ENCODE peak calls at places on chromosomes 4 and X, in ten cellular contexts. F, J, B, D, A, Q, P, N, H and C are unnamed samples.

GRCh38 chrX:131262738-131263679 is 26.1 kb downstream of the IGSF1 start:
- DNase-seq in Q (no peak), F (peak), N (no peak), H (peak), J (peak), P (peak), B (no peak), A (no peak), D (no peak), C (peak)

GRCh38 chrX:96182366-96182765 is 502.3 kb upstream of the DIAPH2 start:
- DNase-seq in Q (peak), A (peak), F (peak), B (peak), P (peak), D (peak), N (no peak), J (no peak), H (peak), C (peak)

GRCh38 chr4:120991885-120992284 is 69.4 kb upstream of the PRDM5 start:
- DNase-seq in P (no peak), H (no peak), J (no peak), B (no peak), D (no peak), N (no peak), F (no peak), Q (no peak), A (no peak), C (no peak)

GRCh38 chr4:69497081-69497480 is 1.4 kb upstream of the UGT2B4 start:
- DNase-seq in P (no peak), D (no peak), H (no peak), F (no peak), J (no peak), N (no peak), A (no peak), B (peak), Q (peak), C (no peak)

GRCh38 chr4:174156239-174156826 is 127.1 kb downstream of the FBXO8 start:
- DNase-seq in D (no peak), N (no peak), P (no peak), F (peak), A (peak), H (peak), B (peak), J (no peak), Q (peak), C (no peak)

GRCh38 chr4:121034010-121034409 is 38.3 kb downstream of the NDNF start:
- DNase-seq in Q (peak), B (peak), J (no peak), A (no peak), P (peak), D (peak), N (no peak), F (no peak), H (peak), C (no peak)

GRCh38 chrX:443676-444210 is 57.0 kb upstream of the PPP2R3B start:
- DNase-seq in H (no peak), D (no peak), B (no peak), N (no peak), J (peak), F (no peak), Q (no peak), A (no peak), P (no peak), C (no peak)

GRCh38 chr4:52660643-52661042 is 1.5 kb upstream of the USP46 start:
- DNase-seq in F (no peak), Q (no peak), J (no peak), D (no peak), B (no peak), H (no peak), A (no peak), P (no peak), N (no peak), C (no peak)

GRCh38 chr4:26273308-26273980 is 47.4 kb upstream of the RBPJ start:
- DNase-seq in P (peak), N (peak), F (peak), H (no peak), B (no peak), J (no peak), A (no peak), Q (no peak), D (no peak), C (no peak)

GRCh38 chr4:119103263-119103662 is 32.4 kb upstream of the MYOZ2 start:
- DNase-seq in B (peak), H (peak), D (no peak), N (peak), F (peak), J (no peak), P (peak), Q (peak), A (peak), C (no peak)

GRCh38 chrX:19990225-19990518 is 689 bp downstream of the BCLAF3 start:
- DNase-seq in Q (peak), P (peak), F (no peak), N (no peak), A (no peak), D (peak), J (no peak), B (no peak), H (peak), C (no peak)

GRCh38 chrX:96906741-96907140 is 23.0 kb downstream of the RPA4 start:
- DNase-seq in Q (peak), J (no peak), A (peak), D (no peak), F (no peak), N (no peak), B (no peak), P (no peak), H (no peak), C (no peak)

DNA sequence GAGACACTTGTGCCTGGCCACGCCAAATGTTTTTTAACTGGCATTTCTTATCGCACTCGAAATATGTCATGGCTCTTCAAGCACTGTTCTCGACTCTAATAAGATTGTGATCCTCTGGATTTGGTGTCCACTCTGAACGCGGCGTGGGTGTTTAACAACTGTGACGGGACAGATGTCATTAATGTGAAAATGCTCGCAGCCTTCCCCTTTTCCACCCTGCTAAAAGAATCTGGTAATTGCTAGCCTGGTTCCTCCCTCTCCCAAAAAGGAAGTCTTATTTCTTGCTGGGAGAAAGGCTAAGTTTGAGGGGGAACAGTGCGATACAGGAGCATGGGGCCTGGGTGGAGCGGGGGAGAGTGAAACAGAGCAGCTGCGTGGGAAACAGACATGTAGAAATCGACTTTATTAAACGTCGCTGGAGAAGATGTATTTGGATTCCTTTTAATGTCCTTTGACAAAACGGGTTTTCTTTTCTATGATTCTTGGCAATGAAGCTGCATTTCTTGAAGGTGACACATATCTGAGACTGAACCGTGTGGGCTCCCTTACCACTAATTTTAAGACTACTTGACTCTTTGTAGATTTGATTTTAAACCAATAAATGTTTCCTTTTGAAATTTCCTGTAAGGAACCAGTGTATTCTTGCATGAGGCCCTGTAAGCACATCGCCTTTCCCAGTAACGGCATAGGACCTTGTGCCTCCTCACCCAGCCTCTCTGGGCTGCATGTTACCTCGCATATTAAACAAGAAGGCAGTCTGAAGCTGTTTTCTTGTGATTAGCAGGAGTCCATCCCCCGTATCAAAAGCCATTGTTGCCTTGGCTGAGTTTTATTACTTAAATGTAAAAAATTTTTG is 17.8 kb downstream of the TBC1D1 start:
- DNase-seq in F (no peak), Q (peak), B (peak), D (peak), P (no peak), J (no peak), N (no peak), A (peak), H (peak), C (no peak)
- H3K27ac ChIP-seq in F (no peak), Q (no peak), B (peak), D (peak), P (no peak), J (no peak), N (peak), A (no peak), H (no peak), C (no peak)

GRCh38 chr4:151606061-151606460 is 154.7 kb downstream of the GATB start:
- DNase-seq in A (no peak), Q (no peak), J (no peak), D (no peak), N (no peak), F (no peak), H (no peak), B (no peak), P (no peak), C (no peak)

GRCh38 chr4:151605215-151605614 is 155.6 kb downstream of the GATB start:
- DNase-seq in Q (no peak), J (no peak), P (no peak), B (no peak), A (no peak), F (no peak), N (no peak), H (no peak), D (no peak), C (no peak)

GRCh38 chr4:151600432-151600831 is 160.4 kb downstream of the GATB start:
- DNase-seq in F (no peak), Q (peak), D (no peak), B (no peak), P (no peak), N (no peak), A (peak), J (no peak), H (no peak), C (no peak)

GRCh38 chr4:151603377-151603776 is 157.4 kb downstream of the GATB start:
- DNase-seq in H (no peak), N (no peak), B (no peak), Q (no peak), J (no peak), F (no peak), D (no peak), A (no peak), P (no peak), C (no peak)

DNA sequence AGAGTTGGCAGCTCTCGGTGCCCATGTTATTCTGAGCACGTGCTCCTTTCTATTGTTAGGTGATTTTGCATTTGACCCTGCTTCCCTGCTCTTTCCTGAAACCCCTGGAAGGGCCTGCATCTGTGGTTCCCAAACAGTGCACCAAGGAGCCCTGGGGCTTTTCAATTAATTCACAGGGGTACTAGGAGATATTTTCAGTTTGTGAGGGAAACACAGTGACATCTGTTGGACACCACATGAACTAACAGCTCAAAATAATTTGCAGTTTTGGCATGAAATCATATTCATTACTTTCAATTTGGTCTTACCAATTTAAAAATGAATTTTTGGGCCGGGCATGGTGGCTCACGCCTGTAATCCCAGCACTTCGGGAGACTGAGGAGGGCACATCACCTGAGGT is 156.6 kb downstream of the GATB start:
- DNase-seq in A (peak), B (no peak), N (no peak), Q (no peak), H (peak), D (no peak), J (no peak), F (peak), P (no peak), C (no peak)
- TF ChIP-seq CTCF in A (peak), B (peak), N (no peak), Q (peak), H (peak), D (no peak), J (peak), F (peak), P (peak), C (peak)

DNA sequence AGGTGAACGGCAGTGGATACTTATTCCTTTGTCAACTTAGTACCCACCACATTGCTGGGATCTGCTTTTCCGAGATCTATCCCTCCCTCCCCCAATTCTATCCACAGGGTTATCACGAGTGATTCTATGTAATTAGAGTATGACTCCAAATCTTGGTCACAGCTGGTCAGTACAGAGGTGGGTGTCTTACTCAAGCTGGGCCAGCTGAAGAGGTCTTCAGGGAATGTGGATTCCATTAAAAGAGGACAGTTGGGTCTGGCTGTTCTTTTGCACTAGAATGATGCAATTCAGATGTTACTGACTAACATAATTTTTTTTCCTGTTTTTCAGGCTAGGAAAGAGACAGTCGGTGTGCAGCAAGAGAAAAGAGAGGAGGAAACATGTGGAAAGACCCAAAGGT is 92.3 kb downstream of the HS3ST1 start:
- DNase-seq in P (no peak), N (no peak), B (no peak), D (no peak), A (no peak), J (no peak), Q (no peak), H (no peak), F (no peak), C (no peak)
- H3K4me3 ChIP-seq in P (no peak), N (no peak), B (no peak), D (no peak), A (no peak), J (no peak), Q (no peak), H (no peak), F (no peak), C (no peak)

GRCh38 chrX:79728421-79728820 is 286.1 kb upstream of the TBX22 start:
- DNase-seq in H (no peak), N (no peak), Q (no peak), P (no peak), B (no peak), F (peak), J (no peak), A (no peak), D (no peak), C (no peak)
- H3K27ac ChIP-seq in H (no peak), N (no peak), Q (no peak), P (no peak), B (no peak), F (peak), J (no peak), A (no peak), D (no peak), C (no peak)

GRCh38 chrX:133045986-133046385 is 50.9 kb downstream of the USP26 start:
- DNase-seq in F (peak), D (no peak), B (peak), H (peak), J (no peak), P (peak), Q (peak), N (no peak), A (peak), C (no peak)
- TF ChIP-seq CTCF in F (peak), D (no peak), B (peak), H (peak), J (peak), P (no peak), Q (peak), N (peak), A (peak), C (no peak)

DNA sequence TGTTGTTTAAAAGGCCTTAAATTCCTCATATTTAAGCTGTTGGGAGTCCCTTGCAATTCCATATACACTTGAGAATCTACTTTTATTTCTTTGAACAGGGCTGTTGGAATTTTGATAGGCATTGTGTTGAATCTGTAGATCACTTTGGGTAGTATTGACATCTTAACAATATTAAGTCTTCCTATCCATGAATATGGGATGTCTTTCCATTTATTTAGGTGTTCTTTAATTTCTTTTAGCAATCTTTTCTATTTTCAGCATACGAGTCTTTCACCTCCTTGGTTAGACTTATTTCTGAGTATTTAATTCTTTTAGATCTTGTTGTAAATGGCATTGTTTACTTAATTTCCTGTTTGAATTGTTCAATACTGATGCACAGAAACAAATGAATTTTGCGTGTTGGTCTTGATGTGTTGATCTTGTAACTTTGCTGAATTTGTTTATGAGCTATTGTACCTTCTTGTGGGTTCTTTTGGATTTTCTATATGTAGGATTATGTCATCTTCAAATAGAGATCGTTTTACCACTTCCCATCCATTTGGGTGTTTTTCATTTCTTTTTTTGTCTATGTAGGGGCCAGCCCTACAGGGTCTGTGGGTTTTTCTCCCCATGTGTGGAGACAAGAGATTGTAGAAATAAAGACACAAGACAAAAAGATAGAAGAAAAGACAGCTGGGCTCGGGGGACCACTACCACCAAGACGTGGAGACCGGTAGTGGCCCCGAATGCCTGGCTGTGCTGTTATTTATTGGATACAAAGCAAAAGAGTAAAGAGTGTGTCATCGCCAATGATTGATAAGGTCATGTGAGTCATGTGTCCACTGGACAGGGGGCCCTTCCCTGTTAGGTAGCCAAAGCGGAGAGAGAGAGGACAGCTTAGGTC is 18.2 kb upstream of the CTBP1 start:
- DNase-seq in F (no peak), P (no peak), B (no peak), J (no peak), Q (no peak), A (no peak), N (no peak), D (no peak), H (no peak), C (no peak)
- H3K4me3 ChIP-seq in F (no peak), P (no peak), B (no peak), J (no peak), Q (no peak), A (no peak), N (no peak), D (no peak), H (no peak), C (no peak)

GRCh38 chr4:37451646-37452045 is 207.1 kb downstream of the NWD2 start:
- DNase-seq in P (no peak), N (no peak), D (no peak), J (no peak), H (no peak), F (no peak), Q (no peak), A (no peak), B (no peak), C (no peak)

GRCh38 chr4:37453361-37454262 is 209.1 kb downstream of the NWD2 start:
- DNase-seq in D (no peak), A (no peak), N (peak), B (peak), H (peak), P (peak), Q (peak), F (peak), J (peak), C (peak)

GRCh38 chr4:37453004-37453360 is 208.4 kb downstream of the NWD2 start:
- DNase-seq in D (no peak), B (peak), F (peak), Q (peak), P (peak), N (no peak), J (no peak), H (peak), A (peak), C (peak)

GRCh38 chr4:37455301-37456062 is 210.9 kb downstream of the NWD2 start:
- DNase-seq in H (no peak), B (no peak), D (no peak), F (no peak), A (no peak), J (peak), Q (no peak), N (no peak), P (no peak), C (no peak)

DNA sequence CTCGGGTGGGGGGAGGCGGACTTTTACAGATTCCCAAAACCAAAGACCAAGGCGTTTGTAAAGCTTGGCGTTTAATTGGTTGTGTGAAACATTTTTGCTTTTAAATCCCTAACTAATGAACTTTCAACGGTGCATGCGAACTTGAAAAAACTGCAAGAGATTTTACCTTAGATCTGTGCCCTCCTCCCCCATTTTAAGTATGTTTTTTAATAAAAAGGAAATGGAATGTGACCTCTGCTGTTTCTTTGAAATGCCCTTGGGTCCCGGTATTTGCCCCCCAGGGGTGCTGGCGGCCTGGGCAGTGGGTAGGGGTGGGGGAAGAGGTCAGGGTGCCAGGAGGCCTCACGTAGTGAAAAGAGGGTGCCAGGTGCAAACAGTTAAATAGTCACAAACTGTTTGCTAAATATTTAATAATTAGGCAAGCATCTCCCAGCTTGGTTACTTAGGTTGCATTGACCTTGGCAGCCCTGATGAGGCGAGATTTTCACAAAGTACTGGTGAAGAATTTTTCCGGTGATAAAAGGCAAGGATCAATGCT is 209.8 kb downstream of the NWD2 start:
- DNase-seq in F (no peak), J (peak), H (no peak), A (no peak), N (no peak), Q (no peak), D (no peak), B (no peak), P (no peak), C (no peak)
- H3K27ac ChIP-seq in F (no peak), J (peak), H (no peak), A (no peak), N (no peak), Q (no peak), D (no peak), B (no peak), P (no peak), C (no peak)

DNA sequence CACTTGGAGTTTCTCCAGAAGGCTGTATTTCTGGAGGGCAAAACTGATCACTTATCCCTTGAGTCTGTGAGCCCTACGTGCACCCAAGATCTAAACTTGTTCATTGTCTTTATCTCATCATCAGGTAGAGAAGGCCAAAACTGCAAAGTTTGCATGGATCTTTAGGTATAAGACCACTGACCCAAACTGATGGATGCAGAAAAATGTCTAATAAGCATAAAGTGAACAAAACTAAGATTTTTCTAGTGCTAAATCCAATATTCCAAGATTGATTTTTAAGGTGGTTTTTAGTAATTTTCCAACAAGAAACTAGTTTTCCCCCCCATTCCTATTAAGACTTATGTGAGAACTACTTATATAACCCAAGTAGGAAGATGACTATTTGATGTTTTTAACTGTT is 2.0 kb downstream of the TMSB15A start:
- DNase-seq in A (no peak), D (no peak), H (no peak), B (no peak), Q (no peak), N (no peak), F (no peak), J (no peak), P (no peak), C (no peak)
- TF ChIP-seq CTCF in A (no peak), D (no peak), H (no peak), B (no peak), Q (no peak), N (no peak), F (no peak), J (no peak), P (no peak), C (no peak)